ENCODE peak calls at places on chromosomes 2 and 18, in ten cellular contexts. One of them, this sample, is unnamed.

GRCh38 chr2:61950571-61951315 is 45.3 kb downstream of the COMMD1 start:
- DNase-seq in M059J: no peak
- DNase-seq in activated T-helper 1 cell treated with anti-CD3 and anti-CD28 coated beads, Interleukin-12 subunit alpha, Interleukin-12 subunit beta, Interleukin-2, Interleukin-4 antibody, amounts not matched to agents 30 ng/mL and 10 ng/mL and 1 ng/mL, durations not matched to agents 14 hours and 24 hours and 36 hours: no peak
- DNase-seq in LoVo: no peak
- DNase-seq in stimulated activated CD8-positive, alpha-beta memory T cell treated with anti-CD3 and anti-CD28 coated beads, Interleukin-15, amount 100 ng/mL, for 24 hours: no peak
- DNase-seq in AG08396: no peak
- DNase-seq in SHP77: no peak
- DNase-seq in NCI-H2081: no peak
- DNase-seq in AG04449: no peak
- DNase-seq in right lobe of liver: no peak
- DNase-seq in this sample: no peak

GRCh38 chr2:33391582-33392255 is 84.7 kb upstream of the RASGRP3 start:
- DNase-seq in AG04449: no peak
- DNase-seq in right lobe of liver: no peak
- DNase-seq in AG08396: no peak
- DNase-seq in LoVo: no peak
- DNase-seq in stimulated activated CD8-positive, alpha-beta memory T cell treated with anti-CD3 and anti-CD28 coated beads, Interleukin-15, amount 100 ng/mL, for 24 hours: no peak
- DNase-seq in SHP77: no peak
- DNase-seq in NCI-H2081: no peak
- DNase-seq in M059J: no peak
- DNase-seq in activated T-helper 1 cell treated with anti-CD3 and anti-CD28 coated beads, Interleukin-12 subunit alpha, Interleukin-12 subunit beta, Interleukin-2, Interleukin-4 antibody, amounts not matched to agents 30 ng/mL and 10 ng/mL and 1 ng/mL, durations not matched to agents 14 hours and 24 hours and 36 hours: no peak
- DNase-seq in this sample: no peak

GRCh38 chr2:100230754-100231153 is 88.4 kb upstream of the AFF3 start:
- DNase-seq in AG08396: no peak
- DNase-seq in NCI-H2081: peak
- DNase-seq in LoVo: no peak
- DNase-seq in M059J: no peak
- DNase-seq in SHP77: no peak
- DNase-seq in right lobe of liver: no peak
- DNase-seq in AG04449: no peak
- DNase-seq in stimulated activated CD8-positive, alpha-beta memory T cell treated with anti-CD3 and anti-CD28 coated beads, Interleukin-15, amount 100 ng/mL, for 24 hours: no peak
- DNase-seq in activated T-helper 1 cell treated with anti-CD3 and anti-CD28 coated beads, Interleukin-12 subunit alpha, Interleukin-12 subunit beta, Interleukin-2, Interleukin-4 antibody, amounts not matched to agents 30 ng/mL and 10 ng/mL and 1 ng/mL, durations not matched to agents 14 hours and 24 hours and 36 hours: no peak
- DNase-seq in this sample: peak

GRCh38 chr2:11749646-11750349 is 3.4 kb downstream of the LPIN1 start:
- DNase-seq in LoVo: no peak
- DNase-seq in M059J: peak
- DNase-seq in NCI-H2081: no peak
- DNase-seq in AG04449: no peak
- DNase-seq in activated T-helper 1 cell treated with anti-CD3 and anti-CD28 coated beads, Interleukin-12 subunit alpha, Interleukin-12 subunit beta, Interleukin-2, Interleukin-4 antibody, amounts not matched to agents 30 ng/mL and 10 ng/mL and 1 ng/mL, durations not matched to agents 14 hours and 24 hours and 36 hours: no peak
- DNase-seq in AG08396: no peak
- DNase-seq in stimulated activated CD8-positive, alpha-beta memory T cell treated with anti-CD3 and anti-CD28 coated beads, Interleukin-15, amount 100 ng/mL, for 24 hours: no peak
- DNase-seq in SHP77: no peak
- DNase-seq in right lobe of liver: no peak
- DNase-seq in this sample: no peak

GRCh38 chr18:36424741-36425142 is 127.2 kb downstream of the FHOD3 start:
- DNase-seq in NCI-H2081: no peak
- DNase-seq in AG04449: no peak
- DNase-seq in LoVo: no peak
- DNase-seq in activated T-helper 1 cell treated with anti-CD3 and anti-CD28 coated beads, Interleukin-12 subunit alpha, Interleukin-12 subunit beta, Interleukin-2, Interleukin-4 antibody, amounts not matched to agents 30 ng/mL and 10 ng/mL and 1 ng/mL, durations not matched to agents 14 hours and 24 hours and 36 hours: no peak
- DNase-seq in AG08396: no peak
- DNase-seq in stimulated activated CD8-positive, alpha-beta memory T cell treated with anti-CD3 and anti-CD28 coated beads, Interleukin-15, amount 100 ng/mL, for 24 hours: no peak
- DNase-seq in SHP77: no peak
- DNase-seq in right lobe of liver: no peak
- DNase-seq in M059J: no peak
- DNase-seq in this sample: no peak

GRCh38 chr18:37476182-37476581 is 89.4 kb downstream of the CELF4 start:
- DNase-seq in stimulated activated CD8-positive, alpha-beta memory T cell treated with anti-CD3 and anti-CD28 coated beads, Interleukin-15, amount 100 ng/mL, for 24 hours: no peak
- DNase-seq in AG04449: no peak
- DNase-seq in NCI-H2081: no peak
- DNase-seq in M059J: peak
- DNase-seq in activated T-helper 1 cell treated with anti-CD3 and anti-CD28 coated beads, Interleukin-12 subunit alpha, Interleukin-12 subunit beta, Interleukin-2, Interleukin-4 antibody, amounts not matched to agents 30 ng/mL and 10 ng/mL and 1 ng/mL, durations not matched to agents 14 hours and 24 hours and 36 hours: peak
- DNase-seq in right lobe of liver: no peak
- DNase-seq in SHP77: no peak
- DNase-seq in LoVo: peak
- DNase-seq in AG08396: peak
- DNase-seq in this sample: no peak

GRCh38 chr2:216317831-216318230 is 54.5 kb downstream of the MARCHF4 start:
- DNase-seq in SHP77: no peak
- DNase-seq in right lobe of liver: no peak
- DNase-seq in NCI-H2081: no peak
- DNase-seq in AG04449: no peak
- DNase-seq in activated T-helper 1 cell treated with anti-CD3 and anti-CD28 coated beads, Interleukin-12 subunit alpha, Interleukin-12 subunit beta, Interleukin-2, Interleukin-4 antibody, amounts not matched to agents 30 ng/mL and 10 ng/mL and 1 ng/mL, durations not matched to agents 14 hours and 24 hours and 36 hours: no peak
- DNase-seq in LoVo: no peak
- DNase-seq in AG08396: no peak
- DNase-seq in M059J: no peak
- DNase-seq in stimulated activated CD8-positive, alpha-beta memory T cell treated with anti-CD3 and anti-CD28 coated beads, Interleukin-15, amount 100 ng/mL, for 24 hours: no peak
- DNase-seq in this sample: no peak

GRCh38 chr18:71398530-71398929 is 1109.7 kb downstream of the SOCS6 start:
- DNase-seq in LoVo: no peak
- DNase-seq in activated T-helper 1 cell treated with anti-CD3 and anti-CD28 coated beads, Interleukin-12 subunit alpha, Interleukin-12 subunit beta, Interleukin-2, Interleukin-4 antibody, amounts not matched to agents 30 ng/mL and 10 ng/mL and 1 ng/mL, durations not matched to agents 14 hours and 24 hours and 36 hours: no peak
- DNase-seq in SHP77: peak
- DNase-seq in M059J: no peak
- DNase-seq in stimulated activated CD8-positive, alpha-beta memory T cell treated with anti-CD3 and anti-CD28 coated beads, Interleukin-15, amount 100 ng/mL, for 24 hours: no peak
- DNase-seq in right lobe of liver: no peak
- DNase-seq in NCI-H2081: peak
- DNase-seq in AG08396: no peak
- DNase-seq in AG04449: no peak
- DNase-seq in this sample: peak

GRCh38 chr2:12180046-12180445 is 433.6 kb downstream of the LPIN1 start:
- DNase-seq in AG04449: no peak
- DNase-seq in stimulated activated CD8-positive, alpha-beta memory T cell treated with anti-CD3 and anti-CD28 coated beads, Interleukin-15, amount 100 ng/mL, for 24 hours: no peak
- DNase-seq in NCI-H2081: no peak
- DNase-seq in M059J: no peak
- DNase-seq in SHP77: no peak
- DNase-seq in activated T-helper 1 cell treated with anti-CD3 and anti-CD28 coated beads, Interleukin-12 subunit alpha, Interleukin-12 subunit beta, Interleukin-2, Interleukin-4 antibody, amounts not matched to agents 30 ng/mL and 10 ng/mL and 1 ng/mL, durations not matched to agents 14 hours and 24 hours and 36 hours: no peak
- DNase-seq in right lobe of liver: no peak
- DNase-seq in LoVo: no peak
- DNase-seq in AG08396: no peak
- DNase-seq in this sample: no peak

GRCh38 chr18:30903566-30903965 is 139.0 kb downstream of the DSC3 start:
- DNase-seq in AG04449: no peak
- DNase-seq in NCI-H2081: no peak
- DNase-seq in LoVo: no peak
- DNase-seq in stimulated activated CD8-positive, alpha-beta memory T cell treated with anti-CD3 and anti-CD28 coated beads, Interleukin-15, amount 100 ng/mL, for 24 hours: no peak
- DNase-seq in right lobe of liver: no peak
- DNase-seq in SHP77: no peak
- DNase-seq in AG08396: no peak
- DNase-seq in M059J: peak
- DNase-seq in activated T-helper 1 cell treated with anti-CD3 and anti-CD28 coated beads, Interleukin-12 subunit alpha, Interleukin-12 subunit beta, Interleukin-2, Interleukin-4 antibody, amounts not matched to agents 30 ng/mL and 10 ng/mL and 1 ng/mL, durations not matched to agents 14 hours and 24 hours and 36 hours: no peak
- DNase-seq in this sample: no peak

GRCh38 chr2:231568785-231569435 is 23.8 kb upstream of the TEX44 start:
- DNase-seq in AG08396: no peak
- DNase-seq in M059J: no peak
- DNase-seq in NCI-H2081: no peak
- DNase-seq in stimulated activated CD8-positive, alpha-beta memory T cell treated with anti-CD3 and anti-CD28 coated beads, Interleukin-15, amount 100 ng/mL, for 24 hours: no peak
- DNase-seq in LoVo: no peak
- DNase-seq in right lobe of liver: no peak
- DNase-seq in AG04449: no peak
- DNase-seq in SHP77: no peak
- DNase-seq in activated T-helper 1 cell treated with anti-CD3 and anti-CD28 coated beads, Interleukin-12 subunit alpha, Interleukin-12 subunit beta, Interleukin-2, Interleukin-4 antibody, amounts not matched to agents 30 ng/mL and 10 ng/mL and 1 ng/mL, durations not matched to agents 14 hours and 24 hours and 36 hours: no peak
- DNase-seq in this sample: no peak

GRCh38 chr2:138665932-138666331 is 114.3 kb downstream of the NXPH2 start:
- DNase-seq in M059J: peak
- DNase-seq in LoVo: no peak
- DNase-seq in AG08396: no peak
- DNase-seq in activated T-helper 1 cell treated with anti-CD3 and anti-CD28 coated beads, Interleukin-12 subunit alpha, Interleukin-12 subunit beta, Interleukin-2, Interleukin-4 antibody, amounts not matched to agents 30 ng/mL and 10 ng/mL and 1 ng/mL, durations not matched to agents 14 hours and 24 hours and 36 hours: no peak
- DNase-seq in stimulated activated CD8-positive, alpha-beta memory T cell treated with anti-CD3 and anti-CD28 coated beads, Interleukin-15, amount 100 ng/mL, for 24 hours: no peak
- DNase-seq in AG04449: no peak
- DNase-seq in NCI-H2081: no peak
- DNase-seq in right lobe of liver: no peak
- DNase-seq in SHP77: no peak
- DNase-seq in this sample: no peak

GRCh38 chr2:24245986-24246779 is 71.3 kb downstream of the FAM228A start:
- DNase-seq in M059J: peak
- DNase-seq in SHP77: no peak
- DNase-seq in AG08396: no peak
- DNase-seq in NCI-H2081: no peak
- DNase-seq in activated T-helper 1 cell treated with anti-CD3 and anti-CD28 coated beads, Interleukin-12 subunit alpha, Interleukin-12 subunit beta, Interleukin-2, Interleukin-4 antibody, amounts not matched to agents 30 ng/mL and 10 ng/mL and 1 ng/mL, durations not matched to agents 14 hours and 24 hours and 36 hours: no peak
- DNase-seq in stimulated activated CD8-positive, alpha-beta memory T cell treated with anti-CD3 and anti-CD28 coated beads, Interleukin-15, amount 100 ng/mL, for 24 hours: no peak
- DNase-seq in AG04449: no peak
- DNase-seq in right lobe of liver: no peak
- DNase-seq in LoVo: no peak
- DNase-seq in this sample: no peak

GRCh38 chr2:237663517-237663916 is 36.1 kb downstream of the LRRFIP1 start:
- DNase-seq in AG04449: no peak
- DNase-seq in NCI-H2081: no peak
- DNase-seq in stimulated activated CD8-positive, alpha-beta memory T cell treated with anti-CD3 and anti-CD28 coated beads, Interleukin-15, amount 100 ng/mL, for 24 hours: no peak
- DNase-seq in LoVo: no peak
- DNase-seq in M059J: no peak
- DNase-seq in SHP77: no peak
- DNase-seq in AG08396: no peak
- DNase-seq in activated T-helper 1 cell treated with anti-CD3 and anti-CD28 coated beads, Interleukin-12 subunit alpha, Interleukin-12 subunit beta, Interleukin-2, Interleukin-4 antibody, amounts not matched to agents 30 ng/mL and 10 ng/mL and 1 ng/mL, durations not matched to agents 14 hours and 24 hours and 36 hours: no peak
- DNase-seq in right lobe of liver: no peak
- DNase-seq in this sample: no peak

GRCh38 chr2:174059178-174059874 is 94.2 kb upstream of the SP3 start:
- DNase-seq in LoVo: no peak
- DNase-seq in stimulated activated CD8-positive, alpha-beta memory T cell treated with anti-CD3 and anti-CD28 coated beads, Interleukin-15, amount 100 ng/mL, for 24 hours: no peak
- DNase-seq in AG04449: peak
- DNase-seq in activated T-helper 1 cell treated with anti-CD3 and anti-CD28 coated beads, Interleukin-12 subunit alpha, Interleukin-12 subunit beta, Interleukin-2, Interleukin-4 antibody, amounts not matched to agents 30 ng/mL and 10 ng/mL and 1 ng/mL, durations not matched to agents 14 hours and 24 hours and 36 hours: no peak
- DNase-seq in AG08396: peak
- DNase-seq in right lobe of liver: no peak
- DNase-seq in NCI-H2081: no peak
- DNase-seq in M059J: peak
- DNase-seq in SHP77: no peak
- DNase-seq in this sample: no peak

GRCh38 chr2:177242136-177242987 is 22.2 kb downstream of the NFE2L2 start:
- DNase-seq in AG08396: peak
- DNase-seq in AG04449: peak
- DNase-seq in NCI-H2081: no peak
- DNase-seq in right lobe of liver: no peak
- DNase-seq in M059J: peak
- DNase-seq in SHP77: no peak
- DNase-seq in stimulated activated CD8-positive, alpha-beta memory T cell treated with anti-CD3 and anti-CD28 coated beads, Interleukin-15, amount 100 ng/mL, for 24 hours: no peak
- DNase-seq in LoVo: peak
- DNase-seq in activated T-helper 1 cell treated with anti-CD3 and anti-CD28 coated beads, Interleukin-12 subunit alpha, Interleukin-12 subunit beta, Interleukin-2, Interleukin-4 antibody, amounts not matched to agents 30 ng/mL and 10 ng/mL and 1 ng/mL, durations not matched to agents 14 hours and 24 hours and 36 hours: no peak
- DNase-seq in this sample: peak

GRCh38 chr2:221676566-221677172 is 104.6 kb upstream of the EPHA4 start:
- DNase-seq in M059J: peak
- DNase-seq in activated T-helper 1 cell treated with anti-CD3 and anti-CD28 coated beads, Interleukin-12 subunit alpha, Interleukin-12 subunit beta, Interleukin-2, Interleukin-4 antibody, amounts not matched to agents 30 ng/mL and 10 ng/mL and 1 ng/mL, durations not matched to agents 14 hours and 24 hours and 36 hours: no peak
- DNase-seq in AG04449: no peak
- DNase-seq in NCI-H2081: no peak
- DNase-seq in LoVo: no peak
- DNase-seq in AG08396: no peak
- DNase-seq in right lobe of liver: no peak
- DNase-seq in stimulated activated CD8-positive, alpha-beta memory T cell treated with anti-CD3 and anti-CD28 coated beads, Interleukin-15, amount 100 ng/mL, for 24 hours: no peak
- DNase-seq in SHP77: no peak
- DNase-seq in this sample: no peak

This sample was measured in NCI-H2029.